ENCODE peak calls at places on chromosomes 5 and 9, in nine cellular contexts. B, T, F, Z, E, H, Y, S and M are unnamed samples.

GRCh38 chr5:143308726-143309125 is 94.8 kb downstream of the NR3C1 start:
- DNase-seq in T (no peak), Z (no peak), F (no peak), E (no peak), Y (peak; percentile 53), S (no peak), B (no peak), H (no peak), M (no peak)

GRCh38 chr9:110427497-110428104 is 89.9 kb upstream of the TXNDC8 start:
- DNase-seq in H (peak; percentile 42), Z (peak; percentile 51), E (peak; percentile 55), F (no peak), T (no peak), S (peak; percentile 45), Y (peak; percentile 50), B (no peak), M (peak; percentile 53)

GRCh38 chr9:122777935-122778671 is 10.6 kb upstream of the OR5C1 start:
- DNase-seq in H (no peak), Z (no peak), F (no peak), B (no peak), E (no peak), S (no peak), Y (peak; percentile 75), T (no peak), M (no peak)

GRCh38 chr9:27470291-27470805 is 53.7 kb upstream of the IFNK start:
- DNase-seq in Y (no peak), T (no peak), F (no peak), Z (no peak), H (no peak), S (peak; percentile 8), E (no peak), B (no peak), M (no peak)

GRCh38 chr5:108238936-108239887 is 142.7 kb downstream of the FBXL17 start:
- DNase-seq in B (no peak), E (no peak), Y (no peak), T (no peak), S (no peak), F (no peak), H (no peak), Z (no peak), M (no peak)

GRCh38 chr5:107385701-107386100 is 285.0 kb downstream of the EFNA5 start:
- DNase-seq in Z (no peak), F (no peak), Y (no peak), H (no peak), E (no peak), T (no peak), S (no peak), B (no peak), M (no peak)

GRCh38 chr5:6584101-6584645 is 48.7 kb downstream of the NSUN2 start:
- DNase-seq in Y (no peak), T (no peak), E (no peak), F (no peak), B (no peak), Z (no peak), H (no peak), S (no peak), M (no peak)

GRCh38 chr9:114733814-114734213 is 51.8 kb upstream of the TEX48 start:
- DNase-seq in Z (no peak), F (no peak), T (no peak), B (no peak), E (no peak), H (no peak), S (no peak), Y (peak; percentile 66), M (no peak)

GRCh38 chr9:93958875-93959682 is 3.9 kb upstream of the BARX1 start:
- DNase-seq in F (no peak), S (no peak), E (no peak), Y (peak; percentile 31), H (no peak), B (no peak), Z (no peak), T (no peak), M (no peak)

GRCh38 chr9:136773386-136774044 is 9.2 kb upstream of the LCN15 start:
- DNase-seq in H (no peak), T (no peak), F (no peak), B (no peak), Z (no peak), Y (peak; percentile 26), E (no peak), S (no peak), M (peak; percentile 70)

GRCh38 chr5:20300110-20300509 is 312.1 kb upstream of the CDH18 start:
- DNase-seq in E (no peak), B (no peak), H (no peak), S (no peak), F (no peak), Z (no peak), T (no peak), Y (no peak), M (no peak)

GRCh38 chr5:179798771-179799643 is 5.2 kb downstream of the LTC4S start:
- DNase-seq in T (no peak), F (no peak), B (peak; percentile 43), Z (no peak), H (no peak), Y (no peak), S (no peak), E (no peak), M (no peak)

GRCh38 chr9:77456829-77457437 is 191.2 kb downstream of the GNA14 start:
- DNase-seq in Z (peak; percentile 74), F (peak; percentile 24), E (peak; percentile 90), B (peak; percentile 84), Y (peak; percentile 90), T (peak; percentile 75), S (peak; percentile 84), H (peak; percentile 90), M (peak; percentile 85)

GRCh38 chr5:134436523-134437339 is 25.1 kb upstream of the CDKN2AIPNL start:
- DNase-seq in F (no peak), Z (peak; percentile 70), B (peak; percentile 77), E (peak; percentile 80), S (no peak), Y (peak; percentile 89), T (peak; percentile 39), H (no peak), M (peak; percentile 93)

GRCh38 chr9:136059321-136059791 is 35.7 kb downstream of the NACC2 start:
- DNase-seq in B (peak; percentile 43), T (no peak), F (no peak), Z (no peak), Y (no peak), E (no peak), H (no peak), S (no peak), M (no peak)

GRCh38 chr5:59810041-59810440 is 83.5 kb downstream of the PDE4D start:
- DNase-seq in Y (peak; percentile 78), H (peak; percentile 77), S (peak; percentile 77), T (peak; percentile 45), E (peak; percentile 76), Z (peak; percentile 46), F (peak; percentile 21), B (peak; percentile 67), M (peak; percentile 78)

GRCh38 chr5:158967566-158967965 is 132.2 kb downstream of the EBF1 start:
- DNase-seq in B (no peak), E (no peak), S (no peak), T (no peak), Z (no peak), Y (peak; percentile 91), F (no peak), H (no peak), M (no peak)

GRCh38 chr9:93954436-93955355 is at the start of gene BARX1:
- DNase-seq in Z (peak; percentile 53), H (no peak), T (no peak), F (no peak), S (no peak), Y (no peak), B (no peak), E (no peak), M (no peak)

GRCh38 chr5:178293400-178293799 is 60.8 kb upstream of the PHYKPL start:
- DNase-seq in F (no peak), Z (no peak), T (no peak), B (no peak), E (no peak), Y (no peak), S (no peak), H (no peak), M (peak; percentile 38)

GRCh38 chr5:31827862-31828261 is 188.9 kb downstream of the PDZD2 start:
- DNase-seq in S (no peak), H (no peak), Y (peak; percentile 24), Z (no peak), E (no peak), T (no peak), B (no peak), F (no peak), M (no peak)

GRCh38 chr5:124433170-124433569 is 313.3 kb downstream of the ZNF608 start:
- DNase-seq in Z (no peak), Y (no peak), T (no peak), B (no peak), S (no peak), H (no peak), E (no peak), F (no peak), M (no peak)

GRCh38 chr5:108216890-108217289 is 165.0 kb downstream of the FBXL17 start:
- DNase-seq in E (no peak), T (no peak), B (no peak), F (no peak), H (no peak), Y (peak; percentile 55), Z (no peak), S (no peak), M (no peak)

GRCh38 chr5:97839338-97840081 is 656.5 kb upstream of the RIOK2 start:
- DNase-seq in H (no peak), B (no peak), T (no peak), F (no peak), S (no peak), E (no peak), Y (peak; percentile 65), Z (no peak), M (no peak)

GRCh38 chr9:16344343-16344742 is 526.1 kb downstream of the BNC2 start:
- DNase-seq in B (no peak), Y (peak; percentile 87), E (no peak), S (no peak), H (no peak), Z (no peak), F (no peak), T (no peak), M (no peak)

GRCh38 chr5:132887326-132887725 is 13.9 kb downstream of the LEAP2 start:
- DNase-seq in H (no peak), T (no peak), E (no peak), B (no peak), F (no peak), Y (no peak), S (no peak), Z (no peak), M (no peak)

GRCh38 chr9:106532616-106533015 is 330.4 kb upstream of the ZNF462 start:
- DNase-seq in B (no peak), H (no peak), S (no peak), Y (no peak), E (no peak), T (no peak), Z (no peak), F (no peak), M (no peak)

GRCh38 chr9:96418920-96419690 is 935 bp upstream of the ZNF367 start:
- DNase-seq in F (no peak), S (peak; percentile 57), H (peak; percentile 47), B (peak; percentile 61), E (peak; percentile 74), Z (peak; percentile 60), T (peak; percentile 42), Y (peak; percentile 71), M (peak; percentile 83)

GRCh38 chr9:112719696-112720095 is 1.8 kb upstream of the INIP start:
- DNase-seq in B (no peak), S (no peak), H (no peak), T (no peak), Y (no peak), F (no peak), E (no peak), Z (no peak), M (no peak)

GRCh38 chr9:30075451-30076199 is 2308.8 kb upstream of the ACO1 start:
- DNase-seq in E (no peak), Z (no peak), S (no peak), Y (no peak), B (no peak), T (no peak), F (no peak), H (no peak), M (no peak)

GRCh38 chr5:42274913-42275312 is 148.3 kb upstream of the GHR start:
- DNase-seq in H (peak; percentile 0), T (no peak), E (no peak), B (no peak), Z (no peak), Y (no peak), F (no peak), S (no peak), M (no peak)

GRCh38 chr5:38724301-38725030 is 121.3 kb upstream of the OSMR start:
- DNase-seq in B (no peak), F (no peak), E (no peak), Y (peak; percentile 59), S (no peak), Z (no peak), T (no peak), H (no peak), M (no peak)